ENCODE peak calls at places on chromosome 17, in six cellular contexts. A is psoas muscle; N is A549; S is right atrium auricular region; X is tibial nerve; T is naive thymus-derived CD4-positive, alpha-beta T cell. I is an unnamed sample.

GRCh38 chr17:50845260-50846147 is 10.1 kb downstream of the WFIKKN2 start:
- DNase-seq in X (no peak), N (no peak), T (no peak), S (no peak), A (peak; percentile 60), I (no peak)

GRCh38 chr17:8924595-8924994 is 40.9 kb downstream of the PIK3R5 start:
- DNase-seq in T (no peak), A (no peak), S (no peak), X (no peak), N (no peak), I (no peak)

GRCh38 chr17:42879596-42879985 is 21.0 kb upstream of the G6PC1 start:
- DNase-seq in T (no peak), S (no peak), N (no peak), X (no peak), A (no peak), I (no peak)

GRCh38 chr17:48388955-48389764 is 40.9 kb downstream of the SKAP1 start:
- DNase-seq in S (no peak), N (no peak), A (no peak), T (no peak), X (no peak), I (no peak)

GRCh38 chr17:37546242-37546641 is 56.6 kb downstream of the DUSP14 start:
- DNase-seq in S (no peak), A (no peak), N (no peak), T (no peak), X (no peak), I (no peak)

GRCh38 chr17:81455387-81455786 is 57.2 kb downstream of the ACTG1 start:
- DNase-seq in X (no peak), N (no peak), A (no peak), S (no peak), T (no peak), I (no peak)

GRCh38 chr17:75237100-75238014 is 24.0 kb downstream of the GGA3 start:
- DNase-seq in A (peak; percentile 61), T (no peak), S (no peak), N (no peak), X (no peak), I (no peak)

GRCh38 chr17:21124096-21124495 is 2.7 kb upstream of the DHRS7B start:
- DNase-seq in N (no peak), S (no peak), A (no peak), T (no peak), X (no peak), I (no peak)

GRCh38 chr17:81409190-81409935 is 14.1 kb downstream of the BAHCC1 start:
- DNase-seq in X (no peak), A (no peak), N (no peak), T (no peak), S (no peak), I (no peak)

GRCh38 chr17:36001109-36001735 is at the start of gene CCL15:
- DNase-seq in A (no peak), X (no peak), S (no peak), N (no peak), T (no peak), I (no peak)

GRCh38 chr17:42920922-42921321 is 20.3 kb downstream of the G6PC1 start:
- DNase-seq in X (no peak), T (no peak), N (no peak), S (no peak), A (peak; percentile 15), I (no peak)

GRCh38 chr17:21126645-21127507 is at the start of gene DHRS7B:
- DNase-seq in X (peak; percentile 89), A (peak; percentile 95), T (peak; percentile 95), S (peak; percentile 94), N (peak; percentile 99), I (peak; percentile 84)

GRCh38 chr17:45650601-45651000 is 133.5 kb upstream of the CRHR1 start:
- DNase-seq in N (no peak), A (no peak), X (no peak), S (no peak), T (no peak), I (no peak)
- H3K4me1 ChIP-seq in N (no peaks in the 10 kb centered on the region), A (no peaks in the 10 kb centered on the region), X (no peaks in the 10 kb centered on the region), S (no peaks in the 10 kb centered on the region), T (peaks cover 8% of the 10 kb centered on the region), I (no peaks in the 10 kb centered on the region)

DNA sequence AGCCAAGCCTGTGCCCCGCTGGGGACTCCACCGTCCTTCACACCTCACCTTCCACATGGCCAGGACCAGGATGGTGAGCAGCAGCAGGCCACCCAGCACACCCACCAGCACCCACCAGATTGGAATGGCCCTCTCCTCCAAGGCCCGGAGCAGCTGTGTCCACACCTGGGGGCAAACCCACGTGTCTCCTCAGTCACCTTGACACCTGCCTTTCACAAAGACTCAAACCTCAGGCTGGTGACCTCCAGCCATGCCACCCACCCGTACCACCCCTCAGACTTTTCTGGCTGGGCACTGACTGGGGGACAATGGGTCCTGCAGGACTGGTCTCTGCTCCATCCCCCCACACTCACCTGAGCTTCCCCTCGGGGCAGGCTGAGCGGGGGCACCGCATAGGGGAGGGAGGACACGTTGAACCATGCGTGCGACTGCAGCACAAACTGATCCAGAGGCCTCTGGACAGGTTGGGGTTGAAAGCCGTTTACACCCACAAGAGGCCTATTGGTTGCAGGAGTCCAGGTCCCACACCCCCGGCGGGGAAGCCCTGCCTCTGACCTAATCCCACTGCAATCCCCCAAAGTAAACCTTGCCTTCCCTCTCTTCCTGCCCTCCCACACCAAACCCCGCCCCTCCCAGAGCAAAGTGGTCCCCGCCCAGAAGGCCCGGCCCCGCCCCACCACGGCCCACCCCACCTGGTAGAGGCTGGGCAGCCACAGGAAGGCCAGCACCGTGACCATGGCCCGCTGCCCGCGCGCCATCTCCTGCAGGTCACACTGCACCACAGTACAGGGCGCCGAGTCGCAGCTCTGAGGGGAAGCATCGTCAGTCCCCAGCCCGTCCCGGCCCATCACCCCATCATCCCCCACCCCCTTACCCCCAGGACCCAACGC is 10.9 kb upstream of the FAM171A2 start:
- DNase-seq in T (no peak), A (no peak), N (no peak), X (no peak), S (no peak), I (no peak)
- H3K4me3 ChIP-seq in T (no peak overlapping the region), A (no peak overlapping the region), N (no peak overlapping the region), X (no peak overlapping the region), S (no peak overlapping the region), I (no peak overlapping the region)

DNA sequence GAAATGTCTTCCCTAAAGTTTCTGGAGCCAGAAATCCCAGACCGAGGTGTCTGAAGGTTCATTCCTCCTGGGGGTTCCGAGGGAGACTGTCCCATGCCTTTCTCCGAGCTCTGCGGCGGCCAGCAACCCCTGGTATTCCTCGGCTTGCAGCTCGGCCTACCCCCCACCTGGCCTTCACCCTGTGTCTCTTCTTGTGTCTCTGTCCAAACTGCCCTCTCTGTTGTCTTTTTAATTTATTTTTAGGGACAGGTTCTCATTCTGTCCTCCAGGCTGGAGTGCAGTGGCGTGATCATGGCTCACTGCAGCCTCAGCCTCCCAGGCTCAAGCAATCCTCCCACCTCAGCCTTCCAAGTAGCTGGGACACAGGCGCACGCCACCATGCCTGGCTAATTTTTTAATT is 211.7 kb downstream of the SEC14L1 start:
- DNase-seq in S (peak; percentile 18), T (no peak), X (peak; percentile 4), A (no peak), N (no peak), I (no peak)
- H3K27ac ChIP-seq in S (no peak overlapping the region), T (no peak overlapping the region), X (no peak overlapping the region), A (no peak overlapping the region), N (no peak overlapping the region), I (no peak overlapping the region)

GRCh38 chr17:68205251-68205807 is 42.5 kb upstream of the AMZ2 start:
- DNase-seq in S (peak; percentile 92), T (peak; percentile 91), A (peak; percentile 94), X (peak; percentile 89), N (peak; percentile 91), I (peak; percentile 69)
- H3K4me1 ChIP-seq in S (no peaks in the 10 kb centered on the region), T (peaks cover 3% of the 10 kb centered on the region), A (peaks cover 12% of the 10 kb centered on the region), X (no peaks in the 10 kb centered on the region), N (peaks cover 9% of the 10 kb centered on the region), I (peaks cover 6% of the 10 kb centered on the region)

GRCh38 chr17:59558953-59559352 is 6.5 kb upstream of the DHX40 start:
- DNase-seq in N (no peak), T (no peak), A (no peak), X (no peak), S (no peak), I (no peak)
- H3K4me3 ChIP-seq in N (no peak overlapping the region), T (no peak overlapping the region), A (no peak overlapping the region), X (no peak overlapping the region), S (no peak overlapping the region), I (no peak overlapping the region)

GRCh38 chr17:57672971-57673370 is 72.1 kb downstream of the CCDC182 start:
- DNase-seq in S (peak; percentile 9), X (no peak), A (no peak), N (no peak), T (no peak), I (no peak)
- H3K27ac ChIP-seq in S (no peak overlapping the region), X (no peak overlapping the region), A (no peak overlapping the region), N (no peak overlapping the region), T (no peak overlapping the region), I (no peak overlapping the region)

GRCh38 chr17:17924131-17924856 is 47.9 kb downstream of the TOM1L2 start:
- DNase-seq in T (no peak), N (no peak), X (no peak), A (no peak), S (no peak), I (no peak)

GRCh38 chr17:17922198-17922901 is 49.9 kb downstream of the TOM1L2 start:
- DNase-seq in N (no peak), T (no peak), A (no peak), S (no peak), X (no peak), I (no peak)

GRCh38 chr17:17926036-17926435 is 46.2 kb downstream of the TOM1L2 start:
- DNase-seq in A (no peak), N (no peak), X (no peak), T (no peak), S (no peak), I (no peak)

GRCh38 chr17:17926840-17927449 is 45.3 kb downstream of the TOM1L2 start:
- DNase-seq in A (no peak), S (no peak), T (no peak), N (no peak), X (no peak), I (no peak)

DNA sequence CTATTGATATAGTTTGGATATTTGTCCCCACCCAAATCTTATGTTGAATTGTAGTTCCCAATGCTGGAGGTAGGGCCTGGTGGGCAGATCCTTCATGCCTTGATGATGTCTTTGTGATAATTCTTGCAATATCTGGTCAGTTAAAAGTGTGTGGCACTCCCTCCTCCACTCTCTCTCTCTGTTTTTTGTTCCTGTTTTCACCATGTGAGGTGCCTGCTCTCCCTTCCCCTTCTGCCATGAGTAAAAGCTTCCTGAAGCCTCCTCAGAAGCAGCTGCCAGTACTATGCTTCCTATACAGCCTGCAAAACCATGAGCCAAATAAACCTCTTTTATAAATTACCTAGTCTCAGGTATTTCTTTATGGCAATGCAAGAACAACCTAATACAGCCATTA is 47.3 kb downstream of the TOM1L2 start:
- DNase-seq in X (no peak), T (no peak), A (no peak), S (no peak), N (no peak), I (no peak)
- H3K4me1 ChIP-seq in X (peaks cover 7% of the 10 kb centered on the region), T (no peaks in the 10 kb centered on the region), A (peaks cover 63% of the 10 kb centered on the region), S (no peaks in the 10 kb centered on the region), N (peaks cover 49% of the 10 kb centered on the region), I (peaks cover 57% of the 10 kb centered on the region)